ENCODE peak calls at places on chromosomes 7 and 10, in six cellular contexts. W is thoracic aorta, N is H7, M is heart left ventricle, C is astrocyte of the spinal cord, H is GM23248. U is an unnamed sample.

GRCh38 chr7:66307591-66308215 is 102.6 kb downstream of the TPST1 start:
- DNase-seq in M (no peak), N (no peak), C (peak), W (no peak), H (peak), U (peak)

GRCh38 chr10:13685885-13686284 is 99.1 kb downstream of the PRPF18 start:
- DNase-seq in C (no peak), H (no peak), M (no peak), W (no peak), N (no peak), U (peak)

GRCh38 chr7:41399171-41399570 is 303.7 kb downstream of the INHBA start:
- DNase-seq in C (no peak), H (no peak), W (no peak), M (no peak), N (no peak), U (peak)

GRCh38 chr10:5550621-5551530 is 26.1 kb downstream of the CALML3 start:
- DNase-seq in C (peak), H (no peak), N (no peak), W (no peak), M (peak), U (peak)

GRCh38 chr7:127107601-127108007 is 145.1 kb downstream of the GRM8 start:
- DNase-seq in C (peak), N (peak), H (peak), W (no peak), M (no peak), U (peak)

GRCh38 chr10:91955114-91955513 is 31.5 kb downstream of the BTAF1 start:
- DNase-seq in H (no peak), W (no peak), C (no peak), N (no peak), M (no peak), U (peak)

GRCh38 chr10:133251388-133252222 is 13.9 kb downstream of the VENTX start:
- DNase-seq in H (no peak), N (no peak), W (no peak), C (no peak), M (no peak), U (no peak)

GRCh38 chr10:117168135-117168674 is 29.1 kb upstream of the KCNK18 start:
- DNase-seq in M (peak), C (no peak), H (peak), W (no peak), N (peak), U (peak)

GRCh38 chr10:4246881-4247358 is 461.9 kb upstream of the KLF6 start:
- DNase-seq in M (no peak), W (no peak), C (peak), H (peak), N (no peak), U (peak)

GRCh38 chr7:154437238-154437637 is 385.0 kb downstream of the DPP6 start:
- DNase-seq in N (no peak), C (no peak), W (no peak), H (no peak), M (no peak), U (no peak)

GRCh38 chr7:2196381-2197378 is 36.1 kb downstream of the MAD1L1 start:
- DNase-seq in C (no peak), M (no peak), W (no peak), H (no peak), N (no peak), U (no peak)

GRCh38 chr10:113960617-113961260 is 82.9 kb upstream of the ADRB1 start:
- DNase-seq in W (no peak), C (no peak), H (peak), N (peak), M (no peak), U (peak)

GRCh38 chr7:108028111-108028510 is 25.1 kb upstream of the LAMB1 start:
- DNase-seq in M (no peak), H (no peak), C (no peak), N (no peak), W (no peak), U (no peak)

GRCh38 chr10:114340816-114341215 is 63.5 kb downstream of the AFAP1L2 start:
- DNase-seq in C (no peak), M (no peak), H (no peak), W (no peak), N (no peak), U (no peak)

GRCh38 chr7:131071786-131072504 is 255.7 kb upstream of the MKLN1 start:
- DNase-seq in N (no peak), W (no peak), H (peak), C (peak), M (no peak), U (peak)

GRCh38 chr10:110462308-110463095 is 35.2 kb upstream of the DUSP5 start:
- DNase-seq in C (no peak), N (no peak), H (no peak), M (no peak), W (no peak), U (no peak)

GRCh38 chr10:93073539-93074136 is at the start of gene CYP26A1:
- DNase-seq in M (no peak), C (no peak), N (peak), H (peak), W (no peak), U (no peak)
- H3K4me3 ChIP-seq in M (peak), C (no peak), N (peak), H (peak), W (peak), U (no peak)

GRCh38 chr7:46786221-46786951 is 795.5 kb downstream of the TNS3 start:
- DNase-seq in W (no peak), N (peak), H (peak), M (no peak), C (peak), U (peak)
- H3K4me3 ChIP-seq in W (no peak), N (no peak), H (no peak), M (no peak), C (no peak), U (no peak)

GRCh38 chr7:37440738-37441404 is 7.8 kb downstream of the ELMO1 start:
- DNase-seq in N (no peak), M (no peak), C (no peak), W (no peak), H (no peak), U (no peak)
- H3K4me3 ChIP-seq in N (no peak), M (no peak), C (no peak), W (no peak), H (no peak), U (no peak)

DNA sequence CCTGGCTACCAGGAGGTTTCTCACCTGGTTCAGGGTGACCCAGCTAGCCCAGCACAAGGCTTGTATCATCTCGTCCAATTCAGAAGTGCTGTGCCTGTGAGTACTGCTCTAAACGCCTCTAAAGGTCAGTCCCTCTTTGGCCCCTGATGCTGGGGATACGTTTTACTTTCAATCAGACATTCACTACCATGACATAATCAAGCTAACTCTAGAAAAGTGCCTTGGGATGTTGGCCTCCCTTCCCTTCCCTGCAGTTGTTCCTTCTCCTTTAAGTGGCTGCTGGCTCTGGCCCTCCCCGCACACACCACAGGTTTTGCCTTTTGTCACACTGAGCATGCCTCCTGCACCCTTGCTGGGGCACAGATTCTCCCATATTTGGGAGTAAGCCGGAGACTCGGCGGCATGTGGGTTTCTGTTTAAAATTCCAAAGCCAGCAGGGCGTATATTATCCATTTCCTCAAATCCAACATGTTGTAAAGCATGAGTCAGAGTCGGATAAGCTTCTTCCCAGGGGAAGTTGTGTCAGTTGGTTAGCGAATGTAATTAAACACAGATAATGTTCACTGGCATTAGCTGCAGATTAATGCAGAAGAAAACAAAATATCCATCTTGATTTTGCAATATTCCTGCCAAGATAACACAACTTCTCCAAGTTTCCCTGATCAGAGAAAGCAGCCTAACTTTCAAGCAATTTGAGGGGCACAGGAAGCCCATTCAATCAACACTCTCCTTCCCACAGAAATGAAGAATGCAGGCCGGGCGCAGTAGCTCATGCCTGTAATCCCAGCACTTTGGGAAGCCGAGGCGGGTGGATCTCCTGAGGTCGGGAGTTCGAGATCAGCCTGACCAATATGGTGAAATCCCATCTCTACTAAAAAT is 31.8 kb upstream of the VCL start:
- DNase-seq in H (peak), N (peak), C (peak), W (peak), M (peak), U (peak)
- H3K4me3 ChIP-seq in H (peak), N (no peak), C (no peak), W (peak), M (no peak), U (no peak)

DNA sequence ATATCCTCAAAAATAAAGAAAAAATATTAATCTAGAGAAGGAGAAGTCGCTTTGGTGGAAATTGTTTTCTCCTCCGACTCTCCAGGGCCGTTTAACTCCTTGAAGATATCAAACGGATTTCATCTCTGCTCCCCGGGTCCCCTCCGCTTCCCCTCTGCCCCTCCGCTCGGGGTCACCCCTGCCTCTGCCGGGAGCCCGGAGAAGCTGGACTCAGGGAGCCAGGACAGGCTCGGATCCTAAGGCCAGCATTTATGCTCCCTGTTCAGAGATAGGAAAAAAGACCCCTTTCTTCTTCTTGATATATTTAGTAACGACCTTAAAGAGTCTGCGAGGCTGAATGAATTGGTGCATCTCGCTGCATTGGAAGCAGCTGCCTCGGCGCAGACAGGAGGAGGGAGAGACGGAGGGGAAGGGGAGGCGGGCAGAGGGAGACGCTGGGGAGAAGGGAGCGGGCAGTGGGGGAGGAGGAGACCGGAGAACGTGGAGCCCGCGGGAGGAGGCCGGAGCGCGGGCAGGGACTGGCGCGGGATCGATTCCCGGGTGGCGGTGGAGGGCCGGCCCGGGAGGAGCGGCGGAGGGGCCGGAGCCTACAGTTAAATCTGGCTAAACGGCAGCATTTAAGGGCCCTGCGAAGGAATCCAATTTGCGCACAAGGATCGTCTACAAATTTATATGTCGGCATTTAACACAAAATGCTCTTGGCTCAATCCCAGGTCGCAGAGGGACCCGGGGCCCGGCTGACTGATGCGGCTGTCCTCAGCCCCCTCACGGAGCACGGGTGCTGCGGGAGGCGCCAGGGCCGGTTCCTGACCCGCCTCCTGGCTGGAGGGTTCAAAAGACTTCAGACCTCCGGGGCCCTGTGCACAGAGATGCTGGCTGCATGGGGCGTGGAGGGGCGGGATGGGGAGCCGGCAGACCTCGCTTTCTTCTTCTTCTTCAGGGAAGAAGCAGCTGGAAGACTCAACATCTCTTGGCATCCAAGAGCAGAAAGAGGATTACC is 55.6 kb downstream of the CRTAC1 start:
- DNase-seq in N (peak), C (no peak), H (no peak), M (no peak), W (no peak), U (no peak)
- H3K4me3 ChIP-seq in N (peak), C (no peak), H (no peak), M (no peak), W (no peak), U (no peak)

GRCh38 chr7:6680146-6680545 is 26.6 kb downstream of the ZNF12 start:
- DNase-seq in C (no peak), N (no peak), H (no peak), M (no peak), W (no peak), U (no peak)

DNA sequence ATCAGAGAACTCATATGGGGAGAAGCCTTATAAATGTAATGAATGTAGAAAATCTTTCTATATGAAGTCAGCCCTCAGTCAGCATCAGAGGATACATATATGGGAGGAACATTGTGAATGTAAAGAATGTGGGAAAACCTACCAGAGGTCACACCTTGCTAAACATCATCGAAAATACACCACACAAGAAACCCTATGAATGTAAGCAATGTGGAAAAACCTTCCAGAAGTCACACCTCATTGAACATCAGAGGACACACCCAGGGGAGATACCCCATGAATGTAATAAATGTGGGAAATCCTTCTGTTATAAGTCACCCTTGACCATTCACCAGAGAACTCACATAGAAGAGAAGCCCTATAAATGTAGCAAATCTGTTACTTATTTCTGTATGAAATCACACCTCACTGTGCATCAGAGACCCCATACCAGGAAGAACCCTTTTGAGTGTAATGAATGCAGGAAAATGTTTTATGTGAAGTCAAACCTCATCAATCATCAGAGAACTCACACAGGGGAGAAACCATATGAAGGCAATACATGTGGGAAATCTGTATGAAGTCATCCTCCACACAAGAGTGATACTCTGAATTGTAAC is 30.8 kb downstream of the ZNF12 start:
- DNase-seq in C (peak), N (no peak), H (no peak), W (no peak), M (no peak), U (no peak)
- H3K4me3 ChIP-seq in C (no peak), N (no peak), H (no peak), W (no peak), M (no peak), U (no peak)

DNA sequence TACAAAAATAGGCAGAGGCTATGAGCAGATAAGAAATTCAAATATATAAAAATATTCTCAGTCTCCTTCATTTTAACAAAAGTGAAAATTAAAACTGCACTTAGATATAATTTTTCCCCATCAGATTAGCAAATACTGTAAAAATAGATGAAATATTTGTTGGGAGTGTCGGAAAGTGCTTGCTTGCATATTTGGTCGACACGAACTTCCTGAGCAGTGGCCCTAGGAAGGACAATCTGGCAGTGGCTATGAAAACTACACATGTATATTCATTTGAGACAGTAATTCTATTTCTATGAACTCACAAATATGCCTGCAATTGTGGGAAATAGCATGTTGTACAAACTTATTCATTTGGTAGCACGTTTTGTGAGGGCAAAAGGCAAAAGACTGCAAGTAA is 81.4 kb downstream of the GOLGA7B start:
- DNase-seq in W (no peak), C (no peak), N (no peak), M (no peak), H (no peak), U (no peak)
- H3K4me3 ChIP-seq in W (no peak), C (no peak), N (no peak), M (no peak), H (no peak), U (no peak)

DNA sequence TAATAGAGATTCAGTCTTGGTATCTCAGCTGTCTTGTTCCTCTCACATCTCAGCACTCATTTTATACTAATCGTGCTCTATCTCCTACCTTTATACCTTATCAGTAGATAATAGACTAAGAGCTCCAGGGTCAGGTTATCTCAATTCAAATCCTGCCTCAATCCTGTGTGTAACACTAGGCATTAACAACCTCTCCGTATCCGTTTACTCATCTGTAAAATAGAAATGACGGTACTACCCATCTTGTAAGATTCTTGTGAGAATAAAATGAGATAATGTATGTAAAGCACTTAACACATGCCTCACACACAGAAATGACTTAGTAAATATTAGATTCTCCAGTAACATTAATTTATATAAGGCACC is 622 bp upstream of the P4HA1 start:
- DNase-seq in C (no peak), N (no peak), H (peak), M (no peak), W (no peak), U (no peak)
- H3K4me3 ChIP-seq in C (peak), N (peak), H (peak), M (no peak), W (peak), U (peak)

DNA sequence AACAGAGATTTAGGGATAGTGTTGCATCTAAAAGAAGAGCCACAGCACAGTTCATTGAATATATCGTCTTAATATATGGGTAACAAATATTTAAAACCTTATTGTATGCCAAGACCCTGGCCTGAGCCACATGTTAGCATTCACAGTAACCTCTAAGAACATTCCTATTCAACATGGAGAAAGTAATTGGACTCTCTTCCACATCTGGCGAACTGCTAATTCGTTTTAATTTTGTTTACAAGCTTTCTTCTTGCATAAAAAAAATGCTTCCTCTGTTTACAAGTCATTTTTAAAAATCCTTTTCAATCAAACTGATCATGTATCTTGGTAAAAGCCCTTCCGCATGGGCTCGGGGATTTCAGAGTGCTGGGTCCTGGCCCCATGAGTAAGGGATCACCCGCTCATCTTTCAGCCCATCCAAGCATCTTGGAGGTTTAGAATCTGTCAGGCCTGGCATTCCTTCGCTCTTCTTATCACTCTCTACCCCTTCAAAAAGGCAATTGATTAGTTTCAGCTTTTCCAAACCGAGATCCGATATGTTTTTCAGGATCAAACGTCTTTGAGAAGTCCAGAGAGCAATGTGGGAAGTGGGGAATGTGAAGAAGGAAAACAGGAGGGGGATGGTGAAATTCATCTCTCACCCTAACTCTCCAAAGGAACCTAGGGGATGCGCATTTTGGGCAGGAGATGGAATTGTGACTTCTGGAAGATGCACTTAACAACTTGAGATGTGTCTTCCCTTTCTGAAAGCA is 7.2 kb downstream of the TWIST1 start:
- DNase-seq in C (no peak), N (no peak), W (no peak), H (peak), M (no peak), U (no peak)
- H3K4me3 ChIP-seq in C (no peak), N (no peak), W (no peak), H (peak), M (no peak), U (no peak)